ENCODE peak calls at places on chromosome 15, in six cellular contexts. O is dorsolateral prefrontal cortex, L is A549, W is neural progenitor cell, A is H9, E is endothelial cell of umbilical vein. V is an unnamed sample.

GRCh38 chr15:69860921-69861320 is 236.8 kb downstream of the TLE3 start:
- DNase-seq in O (no peak), L (no peak), W (no peak), A (no peak), E (no peak), V (no peak)

GRCh38 chr15:60788514-60789091 is 309.7 kb upstream of the ICE2 start:
- DNase-seq in O (no peak), L (no peak), W (no peak), A (no peak), E (no peak), V (no peak)

GRCh38 chr15:38190501-38190900 is 62.1 kb upstream of the SPRED1 start:
- DNase-seq in O (no peak), L (peak), W (no peak), A (no peak), E (no peak), V (no peak)

GRCh38 chr15:35986072-35986666 is 440.2 kb upstream of the DPH6 start:
- DNase-seq in O (no peak), L (no peak), W (no peak), A (no peak), E (peak), V (no peak)

GRCh38 chr15:45138814-45139765 is 9.3 kb downstream of the DUOX1 start:
- DNase-seq in O (no peak), L (no peak), W (no peak), A (no peak), E (no peak), V (no peak)

GRCh38 chr15:27655063-27655462 is 444.1 kb downstream of the OCA2 start:
- DNase-seq in O (no peak), L (no peak), W (no peak), A (no peak), E (no peak), V (no peak)

GRCh38 chr15:85592148-85592547 is 202.6 kb downstream of the KLHL25 start:
- DNase-seq in O (no peak), L (peak), W (no peak), A (no peak), E (peak), V (no peak)

GRCh38 chr15:33789141-33789540 is 179.2 kb upstream of the CHRM5 start:
- DNase-seq in O (no peak), L (no peak), W (peak), A (no peak), E (no peak), V (no peak)

GRCh38 chr15:97456541-97456940 is 504.0 kb upstream of the ARRDC4 start:
- DNase-seq in O (no peak), L (no peak), W (no peak), A (no peak), E (no peak), V (no peak)

GRCh38 chr15:59292393-59292792 is 80.3 kb downstream of the MYO1E start:
- DNase-seq in O (peak), L (no peak), W (peak), A (no peak), E (peak), V (no peak)

GRCh38 chr15:39235084-39235795 is 345.6 kb upstream of the THBS1 start:
- DNase-seq in O (no peak), L (no peak), W (no peak), A (no peak), E (peak), V (no peak)

GRCh38 chr15:99131441-99132023 is 26.7 kb downstream of the SYNM start:
- DNase-seq in O (no peak), L (no peak), W (no peak), A (no peak), E (no peak), V (no peak)

GRCh38 chr15:77526582-77527163 is 106.0 kb downstream of the HMG20A start:
- DNase-seq in O (peak), L (no peak), W (no peak), A (no peak), E (no peak), V (no peak)

GRCh38 chr15:80177151-80177550 is 24.4 kb downstream of the FAH start:
- DNase-seq in O (no peak), L (no peak), W (no peak), A (no peak), E (no peak), V (no peak)

GRCh38 chr15:89114974-89115373 is 26.7 kb downstream of the ABHD2 start:
- DNase-seq in O (no peak), L (peak), W (peak), A (no peak), E (peak), V (no peak)

GRCh38 chr15:55267401-55268053 is 22.1 kb downstream of the RAB27A start:
- DNase-seq in O (no peak), L (no peak), W (no peak), A (no peak), E (peak), V (no peak)

GRCh38 chr15:55319537-55320325 is 709 bp downstream of the PIGB start:
- DNase-seq in O (no peak), L (peak), W (peak), A (no peak), E (no peak), V (no peak)

GRCh38 chr15:49669288-49669687 is 48.4 kb downstream of the DTWD1 start:
- DNase-seq in O (no peak), L (no peak), W (peak), A (no peak), E (no peak), V (no peak)

GRCh38 chr15:64806509-64806908 is 18.9 kb downstream of the PIF1 start:
- DNase-seq in O (no peak), L (no peak), W (no peak), A (no peak), E (no peak), V (no peak)

GRCh38 chr15:89383635-89384604 is 49.3 kb upstream of the POLG start:
- DNase-seq in O (peak), L (peak), W (no peak), A (peak), E (no peak), V (no peak)

GRCh38 chr15:84588053-84588874 is 12.5 kb upstream of the ZSCAN2 start:
- DNase-seq in O (peak), L (peak), W (peak), A (peak), E (peak), V (peak)

GRCh38 chr15:68543546-68544008 is 35.2 kb upstream of the CORO2B start:
- DNase-seq in O (no peak), L (peak), W (no peak), A (no peak), E (no peak), V (no peak)

GRCh38 chr15:63969652-63970421 is 76.4 kb downstream of the DAPK2 start:
- DNase-seq in O (no peak), L (no peak), W (no peak), A (peak), E (peak), V (no peak)

GRCh38 chr15:85955501-85956391 is 123.9 kb upstream of the AGBL1 start:
- DNase-seq in O (no peak), L (peak), W (no peak), A (no peak), E (no peak), V (no peak)

GRCh38 chr15:31236184-31237041 is 90.2 kb upstream of the KLF13 start:
- DNase-seq in O (peak), L (peak), W (no peak), A (no peak), E (peak), V (no peak)

GRCh38 chr15:25805006-25805405 is 58.1 kb downstream of the ATP10A start:
- DNase-seq in O (no peak), L (no peak), W (no peak), A (peak), E (no peak), V (no peak)

GRCh38 chr15:48385431-48385830 is 54.2 kb downstream of the DUT start:
- DNase-seq in O (no peak), L (no peak), W (no peak), A (no peak), E (peak), V (peak)

GRCh38 chr15:88636039-88636438 is 2.8 kb upstream of the ISG20 start:
- DNase-seq in O (no peak), L (peak), W (no peak), A (peak), E (no peak), V (no peak)

GRCh38 chr15:85785887-85786777 is 8.6 kb downstream of the KLHL25 start:
- DNase-seq in O (no peak), L (peak), W (no peak), A (no peak), E (peak), V (no peak)

GRCh38 chr15:39125904-39126303 is 455.0 kb upstream of the THBS1 start:
- DNase-seq in O (no peak), L (peak), W (peak), A (peak), E (peak), V (no peak)

GRCh38 chr15:67785431-67785830 is 39.9 kb upstream of the SKOR1 start:
- DNase-seq in O (no peak), L (no peak), W (no peak), A (no peak), E (no peak), V (no peak)

DNA sequence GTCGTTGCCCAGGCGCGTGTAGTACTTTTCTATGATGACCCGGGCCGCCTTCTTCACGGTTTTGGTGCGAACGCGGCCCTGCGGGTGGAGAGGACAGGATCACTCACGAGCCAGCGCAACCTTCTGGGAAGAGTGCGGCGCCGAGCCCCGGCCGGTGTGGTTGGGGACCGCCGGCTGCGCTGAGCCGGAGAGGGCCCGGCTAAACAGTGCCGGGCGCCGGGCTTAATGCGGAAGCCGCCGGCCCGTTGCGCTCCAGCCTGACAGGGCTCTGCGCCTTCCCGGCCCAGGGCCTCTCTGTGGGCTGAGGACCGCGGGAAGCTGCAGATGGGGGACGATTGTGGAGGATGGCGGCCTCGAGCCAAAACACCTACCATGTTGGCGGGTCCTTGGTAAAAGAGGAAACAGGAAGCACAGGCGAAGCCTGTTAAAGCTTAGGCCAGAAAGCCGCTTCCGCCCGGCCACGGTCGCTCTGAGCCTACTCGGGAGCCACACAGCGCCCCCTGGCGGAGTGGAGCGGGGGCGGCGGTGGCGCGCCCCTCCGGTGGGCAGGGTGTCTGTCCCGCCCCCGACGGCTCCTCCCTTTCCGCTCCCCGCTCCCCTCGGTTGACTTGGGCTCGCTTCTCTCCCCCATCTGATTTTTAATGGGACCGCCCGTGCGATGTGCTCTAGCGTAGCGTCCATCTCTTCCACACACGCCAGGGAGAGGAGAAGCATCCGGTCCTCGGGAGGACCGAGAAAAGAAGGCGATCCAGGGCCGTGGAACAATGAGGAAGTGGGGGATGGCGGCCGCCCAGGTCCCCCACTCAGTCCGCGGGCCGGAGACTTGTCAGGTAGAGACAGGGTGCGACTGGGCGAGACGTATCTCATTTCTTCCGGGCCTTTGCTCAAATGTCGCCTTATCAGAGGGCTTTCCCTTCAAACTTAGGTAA is at the start of gene RPS17:
- DNase-seq in O (peak), L (peak), W (peak), A (peak), E (peak), V (peak)
- TF ChIP-seq CTCF in O (peak), L (peak), W (peak), A (peak), E (peak), V (peak)

GRCh38 chr15:57675481-57676181 is 30.9 kb upstream of the POLR2M start:
- DNase-seq in O (no peak), L (no peak), W (no peak), A (no peak), E (no peak), V (no peak)
- H3K27ac ChIP-seq in O (no peak), L (no peak), W (no peak), A (no peak), E (no peak), V (no peak)

DNA sequence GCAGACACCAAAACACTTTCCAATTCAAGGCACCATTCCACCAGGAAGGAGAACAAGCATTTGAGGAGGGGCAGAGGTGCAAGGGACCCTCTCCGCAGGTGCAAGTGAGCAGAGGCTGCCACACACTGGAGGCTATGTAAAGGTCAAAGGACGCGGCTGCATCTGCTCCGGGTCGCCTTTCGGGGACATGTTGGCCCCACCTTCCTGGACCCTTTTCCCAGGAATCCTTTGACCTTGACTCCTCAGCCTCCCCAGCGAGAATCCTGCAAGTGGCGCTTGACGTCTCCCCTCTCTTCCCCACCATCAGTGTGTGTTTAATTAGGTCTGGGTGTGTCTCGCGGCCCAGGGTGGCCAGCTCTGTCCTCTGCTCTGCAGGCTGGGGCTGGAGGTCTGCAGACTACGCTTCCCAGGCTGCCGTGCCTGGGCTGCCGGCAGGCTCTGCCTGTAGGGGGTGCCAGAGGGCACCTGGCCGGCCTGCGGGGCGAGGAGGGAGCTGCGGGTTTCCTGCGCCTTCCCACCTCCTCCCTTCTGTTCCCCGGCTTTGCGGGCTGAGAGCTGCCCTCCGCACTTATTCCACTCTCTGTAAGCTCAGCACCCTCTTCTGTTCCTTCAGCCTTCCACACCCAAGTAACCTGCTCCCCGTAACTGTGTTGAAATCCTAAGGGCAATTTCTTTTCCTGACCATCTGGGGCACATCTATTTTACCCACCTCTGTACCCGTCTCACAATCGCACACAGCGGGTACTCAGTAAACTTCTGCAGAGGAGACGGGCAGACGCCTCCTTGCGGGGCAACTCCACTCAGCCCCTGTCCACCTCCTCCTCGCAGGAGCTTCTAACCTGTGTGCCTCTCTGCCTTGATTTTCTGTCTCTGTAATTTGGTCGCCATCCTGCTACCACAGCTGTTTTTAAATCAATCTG is 129.8 kb downstream of the NSMCE3 start:
- DNase-seq in O (no peak), L (peak), W (peak), A (peak), E (peak), V (peak)
- TF ChIP-seq CTCF in O (peak), L (peak), W (peak), A (peak), E (peak), V (no peak)

GRCh38 chr15:46934851-46935250 is 782.5 kb upstream of the SEMA6D start:
- DNase-seq in O (no peak), L (no peak), W (no peak), A (no peak), E (no peak), V (no peak)
- H3K27ac ChIP-seq in O (no peak), L (no peak), W (no peak), A (no peak), E (no peak), V (no peak)

DNA sequence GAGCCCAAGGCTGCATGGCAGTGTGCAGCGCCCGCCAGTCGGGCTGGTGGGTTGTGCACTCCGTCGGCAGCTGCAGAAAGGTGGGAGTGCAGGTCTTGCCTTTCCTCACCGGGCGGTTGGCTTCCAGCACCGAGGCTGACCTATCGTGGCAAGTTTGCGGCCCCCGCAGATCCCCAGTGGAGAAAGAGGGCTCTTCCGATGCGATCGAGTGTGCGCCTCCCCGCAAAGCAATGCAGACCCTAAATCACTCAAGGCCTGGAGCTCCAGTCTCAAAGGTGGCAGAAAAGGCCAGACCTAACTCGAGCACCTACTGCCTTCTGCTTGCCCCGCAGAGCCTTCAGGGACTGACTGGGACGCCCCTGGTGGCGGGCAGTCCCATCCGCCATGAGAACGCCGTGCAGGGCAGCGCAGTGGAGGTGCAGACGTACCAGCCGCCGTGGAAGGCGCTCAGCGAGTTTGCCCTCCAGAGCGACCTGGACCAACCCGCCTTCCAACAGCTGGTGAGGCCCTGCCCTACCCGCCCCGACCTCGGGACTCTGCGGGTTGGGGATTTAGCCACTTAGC is 4.3 kb downstream of the ISL2 start:
- DNase-seq in O (no peak), L (no peak), W (peak), A (peak), E (no peak), V (no peak)
- TF ChIP-seq CTCF in O (no peak), L (no peak), W (peak), A (peak), E (peak), V (no peak)